ENCODE peak calls at places on chromosomes 5 and 9, in four cellular contexts. One of them, this sample, is unnamed.

GRCh38 chr5:37918420-37918819 is 78.6 kb upstream of the GDNF start:
- DNase-seq in iris pigment epithelial cell: no peak
- DNase-seq in GM12865: no peak
- DNase-seq in choroid plexus epithelial cell: peak
- DNase-seq in this sample: no peak

GRCh38 chr5:150999704-151000452 is 20.5 kb upstream of the GPX3 start:
- DNase-seq in iris pigment epithelial cell: peak
- DNase-seq in GM12865: no peak
- DNase-seq in choroid plexus epithelial cell: peak
- DNase-seq in this sample: no peak

GRCh38 chr9:129525781-129526180 is 95.1 kb downstream of the C9orf50 start:
- DNase-seq in iris pigment epithelial cell: no peak
- DNase-seq in GM12865: no peak
- DNase-seq in choroid plexus epithelial cell: no peak
- DNase-seq in this sample: no peak

GRCh38 chr5:128703322-128703721 is 165.3 kb upstream of the FBN2 start:
- DNase-seq in iris pigment epithelial cell: no peak
- DNase-seq in GM12865: no peak
- DNase-seq in choroid plexus epithelial cell: no peak
- DNase-seq in this sample: no peak

GRCh38 chr5:143932584-143932983 is 120.6 kb downstream of the HMHB1 start:
- DNase-seq in iris pigment epithelial cell: no peak
- DNase-seq in GM12865: no peak
- DNase-seq in choroid plexus epithelial cell: no peak
- DNase-seq in this sample: peak

GRCh38 chr9:126838055-126838811 is 22.2 kb upstream of the ZBTB34 start:
- DNase-seq in iris pigment epithelial cell: no peak
- DNase-seq in GM12865: peak
- DNase-seq in choroid plexus epithelial cell: no peak
- DNase-seq in this sample: no peak

GRCh38 chr5:151703780-151704179 is 17.1 kb upstream of the SPARC start:
- DNase-seq in iris pigment epithelial cell: no peak
- DNase-seq in GM12865: no peak
- DNase-seq in choroid plexus epithelial cell: no peak
- DNase-seq in this sample: no peak

GRCh38 chr9:127569819-127570401 is 42.2 kb upstream of the STXBP1 start:
- DNase-seq in iris pigment epithelial cell: no peak
- DNase-seq in GM12865: peak
- DNase-seq in choroid plexus epithelial cell: no peak
- DNase-seq in this sample: no peak

GRCh38 chr5:473344-474192 is 30.6 kb downstream of the EXOC3 start:
- DNase-seq in iris pigment epithelial cell: peak
- DNase-seq in GM12865: peak
- DNase-seq in choroid plexus epithelial cell: peak
- DNase-seq in this sample: peak

GRCh38 chr5:1449081-1449630 is 3.9 kb upstream of the SLC6A3 start:
- DNase-seq in iris pigment epithelial cell: no peak
- DNase-seq in GM12865: no peak
- DNase-seq in choroid plexus epithelial cell: no peak
- DNase-seq in this sample: no peak

GRCh38 chr5:180809403-180810209 is 7.0 kb upstream of the MGAT1 start:
- DNase-seq in iris pigment epithelial cell: peak
- DNase-seq in GM12865: peak
- DNase-seq in choroid plexus epithelial cell: peak
- DNase-seq in this sample: peak

GRCh38 chr9:95131023-95131943 is 186.2 kb downstream of the FANCC start:
- DNase-seq in iris pigment epithelial cell: peak
- DNase-seq in GM12865: peak
- DNase-seq in choroid plexus epithelial cell: peak
- DNase-seq in this sample: peak

GRCh38 chr9:106717686-106718085 is 145.3 kb upstream of the ZNF462 start:
- DNase-seq in iris pigment epithelial cell: peak
- DNase-seq in GM12865: no peak
- DNase-seq in choroid plexus epithelial cell: peak
- DNase-seq in this sample: peak